ENCODE peak calls at places on chromosomes 4 and X, in seven cellular contexts. One of them, this sample, is unnamed.
A peak's percentile ranks its signal among the peaks of the same experiment; 100 is the strongest.

GRCh38 chr4:148053298-148054003 is 321.6 kb downstream of the ARHGAP10 start:
- DNase-seq in foreskin fibroblast: no peak
- DNase-seq in left ventricle myocardium inferior: peak; percentile 43
- DNase-seq in bronchial epithelial cell: no peak
- DNase-seq in brain microvascular endothelial cell: no peak
- DNase-seq in H1: no peak
- DNase-seq in AG09319: no peak
- DNase-seq in this sample: no peak

GRCh38 chr4:186537843-186538521 is 17.4 kb downstream of the MTNR1A start:
- DNase-seq in AG09319: no peak
- DNase-seq in bronchial epithelial cell: no peak
- DNase-seq in brain microvascular endothelial cell: no peak
- DNase-seq in foreskin fibroblast: no peak
- DNase-seq in left ventricle myocardium inferior: no peak
- DNase-seq in H1: no peak
- DNase-seq in this sample: no peak

GRCh38 chr4:118338981-118339765 is 13.6 kb downstream of the PRSS12 start:
- DNase-seq in foreskin fibroblast: peak; percentile 56
- DNase-seq in bronchial epithelial cell: peak; percentile 62
- DNase-seq in left ventricle myocardium inferior: no peak
- DNase-seq in H1: no peak
- DNase-seq in brain microvascular endothelial cell: peak; percentile 43
- DNase-seq in AG09319: no peak
- DNase-seq in this sample: peak; percentile 63

GRCh38 chrX:122269243-122269781 is 914.8 kb upstream of the GRIA3 start:
- DNase-seq in AG09319: peak; percentile 18
- DNase-seq in H1: no peak
- DNase-seq in bronchial epithelial cell: peak; percentile 1
- DNase-seq in foreskin fibroblast: no peak
- DNase-seq in brain microvascular endothelial cell: no peak
- DNase-seq in left ventricle myocardium inferior: no peak
- DNase-seq in this sample: peak; percentile 7

GRCh38 chrX:39874202-39874816 is 223.4 kb downstream of the BCOR start:
- DNase-seq in foreskin fibroblast: no peak
- DNase-seq in left ventricle myocardium inferior: no peak
- DNase-seq in brain microvascular endothelial cell: no peak
- DNase-seq in H1: no peak
- DNase-seq in AG09319: no peak
- DNase-seq in bronchial epithelial cell: peak; percentile 79
- DNase-seq in this sample: peak; percentile 33

GRCh38 chr4:61922766-61923165 is 722.6 kb downstream of the ADGRL3 start:
- DNase-seq in H1: no peak
- DNase-seq in AG09319: no peak
- DNase-seq in left ventricle myocardium inferior: no peak
- DNase-seq in foreskin fibroblast: no peak
- DNase-seq in brain microvascular endothelial cell: no peak
- DNase-seq in bronchial epithelial cell: peak; percentile 55
- DNase-seq in this sample: no peak

GRCh38 chr4:139922625-139923024 is 231.4 kb downstream of the MAML3 start:
- DNase-seq in H1: no peak
- DNase-seq in AG09319: no peak
- DNase-seq in bronchial epithelial cell: peak; percentile 39
- DNase-seq in left ventricle myocardium inferior: no peak
- DNase-seq in brain microvascular endothelial cell: no peak
- DNase-seq in foreskin fibroblast: no peak
- DNase-seq in this sample: no peak

GRCh38 chr4:103938488-103938887 is 218.7 kb upstream of the TACR3 start:
- DNase-seq in left ventricle myocardium inferior: no peak
- DNase-seq in AG09319: no peak
- DNase-seq in H1: no peak
- DNase-seq in bronchial epithelial cell: no peak
- DNase-seq in foreskin fibroblast: no peak
- DNase-seq in brain microvascular endothelial cell: no peak
- DNase-seq in this sample: no peak

GRCh38 chr4:62522273-62522672 is 1322.1 kb downstream of the ADGRL3 start:
- DNase-seq in AG09319: no peak
- DNase-seq in left ventricle myocardium inferior: no peak
- DNase-seq in brain microvascular endothelial cell: no peak
- DNase-seq in bronchial epithelial cell: no peak
- DNase-seq in H1: no peak
- DNase-seq in foreskin fibroblast: no peak
- DNase-seq in this sample: no peak

GRCh38 chr4:152265149-152265621 is 270.7 kb downstream of the FBXW7 start:
- DNase-seq in bronchial epithelial cell: peak; percentile 99
- DNase-seq in H1: no peak
- DNase-seq in brain microvascular endothelial cell: peak; percentile 96
- DNase-seq in AG09319: no peak
- DNase-seq in left ventricle myocardium inferior: no peak
- DNase-seq in foreskin fibroblast: peak; percentile 57
- DNase-seq in this sample: peak; percentile 35

GRCh38 chr4:168451744-168452394 is 28.4 kb downstream of the DDX60L start:
- DNase-seq in AG09319: no peak
- DNase-seq in bronchial epithelial cell: peak; percentile 95
- DNase-seq in H1: no peak
- DNase-seq in brain microvascular endothelial cell: peak; percentile 79
- DNase-seq in foreskin fibroblast: peak; percentile 71
- DNase-seq in left ventricle myocardium inferior: no peak
- DNase-seq in this sample: peak; percentile 60

GRCh38 chr4:108774809-108775530 is 12.1 kb upstream of the ETNPPL start:
- DNase-seq in H1: no peak
- DNase-seq in bronchial epithelial cell: no peak
- DNase-seq in foreskin fibroblast: no peak
- DNase-seq in AG09319: no peak
- DNase-seq in left ventricle myocardium inferior: peak; percentile 64
- DNase-seq in brain microvascular endothelial cell: no peak
- DNase-seq in this sample: no peak

GRCh38 chr4:41745292-41746024 is 3.1 kb downstream of the PHOX2B start:
- DNase-seq in left ventricle myocardium inferior: no peak
- DNase-seq in brain microvascular endothelial cell: no peak
- DNase-seq in foreskin fibroblast: no peak
- DNase-seq in AG09319: no peak
- DNase-seq in H1: no peak
- DNase-seq in bronchial epithelial cell: no peak
- DNase-seq in this sample: no peak

GRCh38 chrX:16786791-16787735 is 797 bp downstream of the TXLNG start:
- DNase-seq in brain microvascular endothelial cell: no peak
- DNase-seq in foreskin fibroblast: peak; percentile 21
- DNase-seq in bronchial epithelial cell: no peak
- DNase-seq in AG09319: no peak
- DNase-seq in left ventricle myocardium inferior: no peak
- DNase-seq in H1: no peak
- DNase-seq in this sample: peak; percentile 0

GRCh38 chrX:14630724-14631123 is 101.4 kb downstream of the GLRA2 start:
- DNase-seq in H1: no peak
- DNase-seq in AG09319: no peak
- DNase-seq in foreskin fibroblast: no peak
- DNase-seq in brain microvascular endothelial cell: no peak
- DNase-seq in bronchial epithelial cell: peak; percentile 1
- DNase-seq in left ventricle myocardium inferior: no peak
- DNase-seq in this sample: no peak

DNA sequence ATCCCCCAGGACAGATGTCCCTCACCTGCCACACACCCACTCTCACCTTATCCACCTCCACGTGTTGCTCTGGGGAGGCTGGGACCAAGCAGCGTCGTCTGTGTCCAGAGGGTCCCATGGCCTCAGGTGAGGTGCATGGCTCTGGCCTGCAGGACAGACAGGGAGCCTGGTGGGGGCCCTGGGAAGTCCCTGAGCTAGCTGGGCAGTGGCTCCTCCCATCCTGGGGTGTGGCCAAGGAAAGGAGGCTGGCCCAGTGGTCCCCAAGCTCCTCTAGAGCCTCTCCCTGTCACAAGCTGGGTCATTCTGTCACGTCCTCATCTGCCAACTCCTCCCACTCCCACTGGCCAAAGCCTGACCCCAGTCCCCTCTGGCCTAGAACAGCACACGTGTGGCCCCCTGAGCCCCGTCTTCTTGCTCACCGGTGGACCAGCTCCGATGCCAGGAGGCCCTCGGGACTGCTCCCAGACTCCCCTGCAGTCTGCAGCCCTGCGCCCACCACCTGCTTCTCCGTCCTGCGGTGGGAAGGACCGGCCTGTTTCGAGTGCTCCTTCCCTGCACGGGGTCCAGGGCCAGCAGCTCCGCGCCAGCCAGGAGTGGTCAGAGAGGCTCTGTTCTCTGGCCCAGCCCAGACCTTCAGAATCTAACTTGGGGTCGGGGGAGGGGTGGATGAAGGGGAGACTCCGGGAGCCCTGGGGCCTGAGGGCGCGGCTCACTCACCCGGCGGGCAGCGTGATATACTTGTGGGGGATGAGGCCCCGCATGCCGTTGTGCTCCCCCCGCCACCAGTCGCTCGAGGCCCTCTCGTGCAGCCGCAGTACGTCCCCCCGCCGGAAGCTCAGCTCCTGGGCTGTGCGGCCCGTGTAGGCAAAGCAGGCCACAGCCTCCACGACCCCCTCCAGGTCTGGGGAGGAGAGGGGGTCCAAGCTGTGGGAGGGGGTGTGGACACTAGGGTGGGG is 4.8 kb downstream of the AVPR2 start:
- DNase-seq in foreskin fibroblast: no peak
- DNase-seq in left ventricle myocardium inferior: peak; percentile 32
- DNase-seq in brain microvascular endothelial cell: no peak
- DNase-seq in bronchial epithelial cell: no peak
- DNase-seq in AG09319: no peak
- DNase-seq in H1: no peak
- DNase-seq in this sample: no peak
- TF ChIP-seq CTCF in foreskin fibroblast: no peak
- TF ChIP-seq CTCF in left ventricle myocardium inferior: no peak
- TF ChIP-seq CTCF in brain microvascular endothelial cell: no peak
- TF ChIP-seq CTCF in bronchial epithelial cell: no peak
- TF ChIP-seq CTCF in AG09319: no peak
- TF ChIP-seq CTCF in H1: no peak
- TF ChIP-seq CTCF in this sample: no peak

DNA sequence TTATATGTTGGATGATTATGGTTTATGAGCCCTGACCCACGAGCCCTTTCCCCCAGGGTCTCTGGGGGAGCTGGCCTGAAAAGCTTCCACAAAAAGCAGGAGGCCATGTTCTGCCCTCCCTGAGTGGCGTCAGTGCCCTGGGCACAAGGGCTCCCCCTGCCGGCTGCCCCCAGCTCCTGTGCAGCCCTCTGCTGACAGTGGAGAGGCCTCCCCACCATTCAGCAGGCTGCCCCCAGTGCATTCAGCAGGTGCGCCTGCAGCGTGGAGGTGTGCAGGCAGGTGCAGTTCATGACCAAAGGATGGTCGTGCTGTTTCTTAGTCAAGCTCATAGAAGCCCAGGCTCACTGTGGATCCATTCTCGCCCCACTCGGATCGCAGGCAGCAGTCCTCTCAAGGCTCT is 12.5 kb upstream of the S100P start:
- DNase-seq in brain microvascular endothelial cell: no peak
- DNase-seq in H1: no peak
- DNase-seq in bronchial epithelial cell: no peak
- DNase-seq in left ventricle myocardium inferior: no peak
- DNase-seq in AG09319: no peak
- DNase-seq in foreskin fibroblast: no peak
- DNase-seq in this sample: no peak
- TF ChIP-seq CTCF in brain microvascular endothelial cell: no peak
- TF ChIP-seq CTCF in H1: peak; percentile 50
- TF ChIP-seq CTCF in bronchial epithelial cell: peak; percentile 43
- TF ChIP-seq CTCF in left ventricle myocardium inferior: no peak
- TF ChIP-seq CTCF in AG09319: no peak
- TF ChIP-seq CTCF in foreskin fibroblast: no peak
- TF ChIP-seq CTCF in this sample: peak; percentile 18

DNA sequence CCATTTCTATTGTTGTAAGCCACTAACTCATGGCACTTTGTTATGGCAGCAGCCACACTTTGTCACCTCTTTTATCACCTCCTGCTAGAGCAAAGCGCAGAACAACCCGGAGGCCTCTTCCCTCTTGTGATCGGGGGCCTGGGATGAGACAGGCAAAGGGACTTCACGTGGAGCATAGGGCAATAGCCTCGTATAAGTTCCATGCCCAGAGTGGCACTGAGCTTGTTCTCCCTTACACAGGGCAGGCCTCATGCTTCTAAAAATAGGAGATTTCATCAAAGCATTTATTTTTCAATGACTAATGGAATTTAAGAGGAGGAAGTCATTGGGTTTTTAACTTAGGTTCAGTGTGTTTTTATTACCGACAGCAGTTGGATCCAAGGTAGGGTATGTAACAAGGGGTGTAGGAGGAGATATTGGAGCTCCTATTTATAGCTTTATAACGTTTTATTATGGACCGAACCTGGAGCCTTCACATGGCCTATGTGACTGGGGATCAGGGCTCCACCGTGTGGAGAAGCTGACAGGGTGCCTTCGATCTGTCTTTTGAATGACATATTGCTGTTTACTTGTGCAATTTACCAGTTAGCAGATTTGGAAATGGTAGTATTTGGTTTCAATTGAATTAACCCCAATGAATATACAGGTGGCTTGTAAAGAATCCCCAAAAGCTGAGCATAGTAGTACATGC is 93.8 kb downstream of the SLC2A9 start:
- DNase-seq in AG09319: no peak
- DNase-seq in brain microvascular endothelial cell: no peak
- DNase-seq in foreskin fibroblast: no peak
- DNase-seq in left ventricle myocardium inferior: no peak
- DNase-seq in bronchial epithelial cell: no peak
- DNase-seq in H1: no peak
- DNase-seq in this sample: no peak
- TF ChIP-seq CTCF in AG09319: no peak
- TF ChIP-seq CTCF in brain microvascular endothelial cell: no peak
- TF ChIP-seq CTCF in foreskin fibroblast: no peak
- TF ChIP-seq CTCF in left ventricle myocardium inferior: peak; percentile 52
- TF ChIP-seq CTCF in bronchial epithelial cell: peak; percentile 1
- TF ChIP-seq CTCF in H1: peak; percentile 16
- TF ChIP-seq CTCF in this sample: no peak

GRCh38 chr4:142043509-142043908 is 407.1 kb downstream of the IL15 start:
- DNase-seq in H1: no peak
- DNase-seq in foreskin fibroblast: peak; percentile 46
- DNase-seq in left ventricle myocardium inferior: no peak
- DNase-seq in bronchial epithelial cell: peak; percentile 33
- DNase-seq in AG09319: no peak
- DNase-seq in brain microvascular endothelial cell: peak; percentile 12
- DNase-seq in this sample: peak; percentile 68

GRCh38 chr4:142036795-142037583 is 400.6 kb downstream of the IL15 start:
- DNase-seq in brain microvascular endothelial cell: peak; percentile 13
- DNase-seq in H1: no peak
- DNase-seq in foreskin fibroblast: peak; percentile 22
- DNase-seq in bronchial epithelial cell: peak; percentile 89
- DNase-seq in AG09319: no peak
- DNase-seq in left ventricle myocardium inferior: no peak
- DNase-seq in this sample: peak; percentile 51

GRCh38 chr4:142044271-142044670 is 407.9 kb downstream of the IL15 start:
- DNase-seq in left ventricle myocardium inferior: no peak
- DNase-seq in H1: no peak
- DNase-seq in AG09319: no peak
- DNase-seq in foreskin fibroblast: peak; percentile 67
- DNase-seq in bronchial epithelial cell: peak; percentile 4
- DNase-seq in brain microvascular endothelial cell: peak; percentile 15
- DNase-seq in this sample: peak; percentile 8

GRCh38 chr4:142041788-142042187 is 405.4 kb downstream of the IL15 start:
- DNase-seq in bronchial epithelial cell: no peak
- DNase-seq in foreskin fibroblast: no peak
- DNase-seq in H1: no peak
- DNase-seq in left ventricle myocardium inferior: no peak
- DNase-seq in AG09319: no peak
- DNase-seq in brain microvascular endothelial cell: no peak
- DNase-seq in this sample: no peak

DNA sequence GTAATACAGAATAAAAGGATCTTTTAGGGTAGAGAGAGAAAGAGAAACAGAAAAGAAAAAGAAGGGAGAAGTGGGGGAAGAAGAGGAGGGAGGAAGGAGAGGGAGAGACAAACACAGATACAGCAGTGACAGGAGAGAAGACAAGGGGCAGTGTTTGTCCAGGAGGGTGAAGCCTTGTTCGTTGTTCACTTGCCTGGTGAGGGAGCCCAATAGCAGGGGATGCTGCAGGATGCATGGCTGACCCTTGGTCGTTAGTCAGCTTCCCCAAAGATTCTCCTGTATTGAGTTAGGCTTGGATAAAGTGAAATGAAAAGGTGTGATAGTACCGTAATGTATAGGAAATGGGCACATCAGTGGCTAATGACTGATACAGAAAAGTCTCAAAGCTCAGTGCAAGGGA is 403.7 kb downstream of the IL15 start:
- DNase-seq in AG09319: no peak
- DNase-seq in foreskin fibroblast: no peak
- DNase-seq in left ventricle myocardium inferior: no peak
- DNase-seq in H1: no peak
- DNase-seq in brain microvascular endothelial cell: no peak
- DNase-seq in bronchial epithelial cell: no peak
- DNase-seq in this sample: no peak
- TF ChIP-seq CTCF in AG09319: no peak
- TF ChIP-seq CTCF in foreskin fibroblast: no peak
- TF ChIP-seq CTCF in left ventricle myocardium inferior: no peak
- TF ChIP-seq CTCF in H1: peak; percentile 9
- TF ChIP-seq CTCF in brain microvascular endothelial cell: no peak
- TF ChIP-seq CTCF in bronchial epithelial cell: no peak
- TF ChIP-seq CTCF in this sample: no peak